ENCODE peak calls at places on chromosomes 13 and 19, in seven cellular contexts. O is AG04450, B is ascending aorta, M is adrenal gland, R is sigmoid colon, E is right atrium auricular region, Z is lower lobe of right lung. I is an unnamed sample.

GRCh38 chr13:89694471-89694870 is 1653.0 kb upstream of the MIR17HG start:
- DNase-seq in O (no peak), B (no peak), M (no peak), R (no peak), E (no peak), Z (no peak), I (no peak)

GRCh38 chr19:3801412-3802096 is 15.4 kb upstream of the MATK start:
- DNase-seq in O (no peak), B (no peak), M (peak; percentile 30), R (no peak), E (no peak), Z (peak; percentile 66), I (peak; percentile 52)

GRCh38 chr19:19480688-19481087 is 34.7 kb downstream of the TSSK6 start:
- DNase-seq in O (no peak), B (no peak), M (no peak), R (no peak), E (no peak), Z (no peak), I (no peak)

GRCh38 chr13:113075711-113076110 is 29.9 kb upstream of the F7 start:
- DNase-seq in O (no peak), B (no peak), M (no peak), R (no peak), E (no peak), Z (peak; percentile 31), I (peak; percentile 39)

GRCh38 chr19:33690461-33691427 is 69.0 kb downstream of the CHST8 start:
- DNase-seq in O (no peak), B (no peak), M (no peak), R (no peak), E (no peak), Z (no peak), I (peak; percentile 38)

GRCh38 chr13:108961542-108962125 is 332.2 kb downstream of the MYO16 start:
- DNase-seq in O (no peak), B (no peak), M (no peak), R (no peak), E (no peak), Z (no peak), I (no peak)

GRCh38 chr13:106503730-106504129 is 31.7 kb downstream of the EFNB2 start:
- DNase-seq in O (no peak), B (no peak), M (no peak), R (no peak), E (no peak), Z (no peak), I (no peak)

GRCh38 chr19:12802267-12803106 is 618 bp downstream of the THSD8 start:
- DNase-seq in O (no peak), B (no peak), M (no peak), R (no peak), E (no peak), Z (no peak), I (no peak)

GRCh38 chr13:67277581-67277980 is 47.4 kb upstream of the PCDH9 start:
- DNase-seq in O (no peak), B (no peak), M (no peak), R (no peak), E (no peak), Z (no peak), I (no peak)

GRCh38 chr19:15454371-15454800 is 4.6 kb upstream of the WIZ start:
- DNase-seq in O (no peak), B (no peak), M (no peak), R (no peak), E (no peak), Z (no peak), I (peak; percentile 56)
- H3K27me3 ChIP-seq in O (peaks cover 31% of the 10 kb centered on the region), B (peaks cover 10% of the 10 kb centered on the region), M (peaks cover 21% of the 10 kb centered on the region), R (peaks cover 55% of the 10 kb centered on the region), E (peaks cover 2% of the 10 kb centered on the region), Z (peaks cover 34% of the 10 kb centered on the region), I (peaks cover 22% of the 10 kb centered on the region)

DNA sequence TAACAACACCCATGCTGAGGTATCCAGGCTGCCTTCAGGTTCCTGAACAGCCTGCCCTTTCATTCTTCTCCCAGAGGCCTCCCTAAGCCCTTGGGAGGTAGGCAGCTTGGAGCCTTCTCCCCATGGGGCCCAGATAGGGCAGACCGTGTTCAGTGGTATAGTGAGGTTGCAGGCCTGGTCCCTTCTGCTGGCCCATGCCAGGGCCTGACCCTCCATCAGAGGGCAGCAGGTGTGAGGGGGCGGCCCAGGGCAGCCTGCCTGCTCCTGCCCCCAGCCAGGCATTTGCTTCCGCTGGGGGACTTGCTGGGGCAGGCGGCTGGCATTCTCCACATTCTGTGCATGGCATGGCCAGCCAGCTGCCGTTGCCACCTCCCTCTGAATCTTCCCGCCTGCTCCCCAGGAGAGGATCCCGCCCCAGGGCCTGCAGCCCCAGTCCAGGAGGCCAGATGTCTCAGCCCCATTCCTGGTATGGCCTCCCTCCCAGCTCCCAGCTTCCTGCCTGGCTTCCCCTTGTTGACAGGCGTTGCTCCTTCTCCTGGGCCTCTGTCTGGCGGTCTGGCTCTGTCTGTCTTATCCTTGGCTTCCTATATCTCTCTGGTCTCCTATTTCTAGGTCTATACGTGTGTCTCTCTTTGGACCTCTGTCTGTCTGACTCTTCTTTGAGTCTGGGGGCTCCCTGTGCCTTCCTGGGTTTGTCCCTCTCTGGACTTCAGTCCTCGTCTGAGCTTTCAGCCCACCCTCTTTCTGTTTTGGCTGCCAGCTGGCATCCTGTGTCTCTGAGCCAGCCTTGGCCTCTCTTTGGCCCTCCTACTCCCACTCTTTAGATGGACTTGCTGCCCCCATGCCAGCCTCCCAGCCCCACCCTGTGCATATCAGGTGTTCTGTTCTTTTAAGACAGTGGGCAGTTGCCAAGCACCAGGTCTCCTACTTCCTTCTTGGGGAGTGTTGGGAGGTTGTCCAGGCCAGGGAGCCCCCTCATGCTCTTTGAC is 9.1 kb downstream of the CIC start:
- DNase-seq in O (no peak), B (no peak), M (peak; percentile 69), R (peak; percentile 72), E (no peak), Z (no peak), I (peak; percentile 86)
- TF ChIP-seq CTCF in O (no peak), B (no peak), M (no peak), R (no peak), E (no peak), Z (no peak), I (peak; percentile 23)

DNA sequence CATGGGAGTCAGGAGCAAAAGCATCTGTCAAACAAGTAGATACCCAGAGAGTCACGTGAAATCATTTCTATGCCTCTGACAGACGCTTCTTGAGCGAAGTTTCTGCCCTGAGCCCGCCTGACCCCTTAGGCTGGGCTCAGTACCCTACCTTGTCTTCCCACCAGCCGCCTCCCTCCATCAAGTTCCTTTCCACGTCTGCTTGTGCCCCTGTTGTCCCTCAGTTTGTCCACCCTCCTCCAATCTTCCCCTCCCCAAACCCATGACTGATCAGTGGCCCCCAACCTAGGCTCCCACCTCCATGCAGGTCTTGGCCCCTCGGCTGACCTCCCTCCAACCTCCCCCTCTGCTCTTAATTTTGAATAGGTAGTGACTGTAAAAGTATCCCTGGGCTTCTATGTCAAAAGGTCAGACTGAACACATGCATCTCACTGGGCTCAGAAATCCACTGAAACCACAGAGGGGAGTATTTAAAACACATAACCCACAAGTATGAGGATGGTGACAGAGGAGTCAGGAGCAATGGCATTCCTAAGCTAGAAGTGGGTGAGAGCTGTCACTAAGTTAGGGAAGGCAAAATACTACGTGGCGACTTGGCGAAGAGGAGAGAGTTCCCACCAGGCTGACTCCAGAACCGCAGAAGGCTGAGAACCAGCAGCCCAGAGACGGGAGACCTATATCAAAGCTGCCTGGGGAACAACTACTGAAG is 1.7 kb upstream of the ZNF446 start:
- DNase-seq in O (peak; percentile 42), B (no peak), M (no peak), R (no peak), E (no peak), Z (no peak), I (no peak)
- H3K27ac ChIP-seq in O (peak overlapping the region; percentile 91), B (no peak overlapping the region), M (no peak overlapping the region), R (peak overlapping the region; percentile 93), E (no peak overlapping the region), Z (no peak overlapping the region), I (peak overlapping the region; percentile 61)

DNA sequence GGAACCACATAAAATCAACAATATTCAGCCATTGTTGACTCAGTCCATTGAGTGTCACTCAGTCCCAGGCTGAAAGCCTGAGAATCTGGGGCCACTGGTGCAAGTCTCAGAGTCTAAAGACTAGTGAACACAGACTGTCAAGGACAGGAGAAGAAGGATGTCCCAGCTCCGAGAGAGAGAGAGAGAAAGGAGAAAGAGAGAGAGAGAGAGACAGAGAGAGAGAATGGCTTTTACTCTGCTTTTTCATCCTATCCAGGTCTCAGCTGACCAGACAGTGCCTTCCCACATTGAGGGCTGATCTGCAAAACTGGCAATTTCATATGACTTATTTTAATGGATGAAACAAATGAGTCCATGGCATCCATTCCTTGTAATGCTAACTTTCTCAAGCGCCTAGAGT is 984.1 kb downstream of the UQCRFS1 start:
- DNase-seq in O (no peak), B (no peak), M (no peak), R (no peak), E (no peak), Z (no peak), I (no peak)
- H3K27me3 ChIP-seq in O (no peaks in the 10 kb centered on the region), B (no peaks in the 10 kb centered on the region), M (no peaks in the 10 kb centered on the region), R (no peaks in the 10 kb centered on the region), E (no peaks in the 10 kb centered on the region), Z (peaks cover 3% of the 10 kb centered on the region), I (peaks cover 36% of the 10 kb centered on the region)

GRCh38 chr19:2424686-2425621 is 2.4 kb downstream of the TIMM13 start:
- DNase-seq in O (peak; percentile 33), B (no peak), M (peak; percentile 81), R (peak; percentile 73), E (no peak), Z (no peak), I (peak; percentile 55)
- TF ChIP-seq CTCF in O (peak; percentile 53), B (no peak), M (peak; percentile 29), R (no peak), E (peak; percentile 41), Z (no peak), I (no peak)

GRCh38 chr19:38671654-38672053 is 24.2 kb downstream of the ACTN4 start:
- DNase-seq in O (no peak), B (no peak), M (no peak), R (no peak), E (no peak), Z (no peak), I (no peak)
- H3K27ac ChIP-seq in O (no peak overlapping the region), B (peak overlapping the region; percentile 96), M (peak overlapping the region; percentile 95), R (peak overlapping the region; percentile 98), E (peak overlapping the region; percentile 97), Z (peak overlapping the region; percentile 37), I (peak overlapping the region; percentile 100)

GRCh38 chr19:46637224-46637623 is 1.2 kb upstream of the GNG8 start:
- DNase-seq in O (no peak), B (no peak), M (no peak), R (no peak), E (no peak), Z (no peak), I (peak; percentile 30)
- H3K27me3 ChIP-seq in O (peaks cover 7% of the 10 kb centered on the region), B (no peaks in the 10 kb centered on the region), M (peaks cover 4% of the 10 kb centered on the region), R (no peaks in the 10 kb centered on the region), E (no peaks in the 10 kb centered on the region), Z (peaks cover 37% of the 10 kb centered on the region), I (peaks cover 39% of the 10 kb centered on the region)

GRCh38 chr19:11481777-11482383 is 1.0 kb upstream of the ELAVL3 start:
- DNase-seq in O (peak; percentile 59), B (peak; percentile 19), M (peak; percentile 82), R (peak; percentile 77), E (peak; percentile 76), Z (peak; percentile 67), I (peak; percentile 82)

GRCh38 chr19:11480081-11480926 is 542 bp downstream of the ELAVL3 start:
- DNase-seq in O (no peak), B (no peak), M (no peak), R (no peak), E (no peak), Z (no peak), I (no peak)

GRCh38 chr19:11480927-11481776 is at the start of gene ELAVL3:
- DNase-seq in O (no peak), B (no peak), M (no peak), R (no peak), E (no peak), Z (no peak), I (no peak)

GRCh38 chr19:11483176-11484111 is 2.6 kb upstream of the ELAVL3 start:
- DNase-seq in O (no peak), B (no peak), M (no peak), R (no peak), E (no peak), Z (no peak), I (no peak)

GRCh38 chr19:11482384-11483050 is 1.7 kb upstream of the ELAVL3 start:
- DNase-seq in O (peak; percentile 32), B (peak; percentile 49), M (peak; percentile 82), R (peak; percentile 88), E (peak; percentile 84), Z (peak; percentile 92), I (no peak)
- TF ChIP-seq CTCF in O (peak; percentile 82), B (peak; percentile 96), M (peak; percentile 82), R (peak; percentile 88), E (peak; percentile 96), Z (peak; percentile 96), I (peak; percentile 98)